ENCODE peak calls at places on chromosomes 12 and 14, in five cellular contexts. One of them, this sample, is unnamed. For H3K27me3, the result is how much of the 10 kb centered on the place peaks cover.

GRCh38 chr12:123050331-123050809 is 69.9 kb downstream of the ARL6IP4 start:
- DNase-seq in mammary epithelial cell: peak
- DNase-seq in CD8-positive, alpha-beta T cell: no peak
- DNase-seq in MM.1S: no peak
- DNase-seq in heart right ventricle: no peak
- DNase-seq in this sample: no peak

GRCh38 chr14:98622208-98623051 is 649.6 kb downstream of the BCL11B start:
- DNase-seq in mammary epithelial cell: peak
- DNase-seq in CD8-positive, alpha-beta T cell: no peak
- DNase-seq in MM.1S: no peak
- DNase-seq in heart right ventricle: no peak
- DNase-seq in this sample: no peak

GRCh38 chr14:56244138-56244789 is 126.1 kb downstream of the PELI2 start:
- DNase-seq in mammary epithelial cell: no peak
- DNase-seq in CD8-positive, alpha-beta T cell: no peak
- DNase-seq in MM.1S: no peak
- DNase-seq in heart right ventricle: no peak
- DNase-seq in this sample: no peak

GRCh38 chr14:35740215-35740614 is 68.9 kb downstream of the RALGAPA1 start:
- DNase-seq in mammary epithelial cell: no peak
- DNase-seq in CD8-positive, alpha-beta T cell: no peak
- DNase-seq in MM.1S: no peak
- DNase-seq in heart right ventricle: no peak
- DNase-seq in this sample: no peak

GRCh38 chr12:76259660-76260389 is 88.4 kb downstream of the BBS10 start:
- DNase-seq in mammary epithelial cell: peak
- DNase-seq in CD8-positive, alpha-beta T cell: no peak
- DNase-seq in MM.1S: no peak
- DNase-seq in heart right ventricle: no peak
- DNase-seq in this sample: no peak

GRCh38 chr12:116517431-116518045 is 41.6 kb upstream of the MAP1LC3B2 start:
- DNase-seq in mammary epithelial cell: peak
- DNase-seq in CD8-positive, alpha-beta T cell: no peak
- DNase-seq in MM.1S: no peak
- DNase-seq in heart right ventricle: no peak
- DNase-seq in this sample: no peak

GRCh38 chr14:89493877-89494634 is 77.0 kb upstream of the FOXN3 start:
- DNase-seq in mammary epithelial cell: no peak
- DNase-seq in CD8-positive, alpha-beta T cell: no peak
- DNase-seq in MM.1S: no peak
- DNase-seq in heart right ventricle: no peak
- DNase-seq in this sample: no peak

GRCh38 chr14:100535287-100536131 is 51.7 kb downstream of the BEGAIN start:
- DNase-seq in mammary epithelial cell: no peak
- DNase-seq in CD8-positive, alpha-beta T cell: peak
- DNase-seq in MM.1S: no peak
- DNase-seq in heart right ventricle: peak
- DNase-seq in this sample: peak

GRCh38 chr12:59499774-59500173 is 96.1 kb upstream of the SLC16A7 start:
- DNase-seq in mammary epithelial cell: no peak
- DNase-seq in CD8-positive, alpha-beta T cell: no peak
- DNase-seq in MM.1S: peak
- DNase-seq in heart right ventricle: no peak
- DNase-seq in this sample: no peak

GRCh38 chr12:67280572-67280971 is 11.4 kb downstream of the CAND1 start:
- DNase-seq in mammary epithelial cell: no peak
- DNase-seq in CD8-positive, alpha-beta T cell: no peak
- DNase-seq in MM.1S: no peak
- DNase-seq in heart right ventricle: no peak
- DNase-seq in this sample: no peak

GRCh38 chr12:11941601-11942360 is 129.0 kb upstream of the BCL2L14 start:
- DNase-seq in mammary epithelial cell: peak
- DNase-seq in CD8-positive, alpha-beta T cell: no peak
- DNase-seq in MM.1S: no peak
- DNase-seq in heart right ventricle: no peak
- DNase-seq in this sample: no peak

GRCh38 chr12:105076913-105077312 is 7.3 kb downstream of the ALDH1L2 start:
- DNase-seq in mammary epithelial cell: no peak
- DNase-seq in CD8-positive, alpha-beta T cell: no peak
- DNase-seq in MM.1S: no peak
- DNase-seq in heart right ventricle: no peak
- DNase-seq in this sample: no peak
- H3K27ac ChIP-seq in mammary epithelial cell: no peak
- H3K27ac ChIP-seq in CD8-positive, alpha-beta T cell: no peak
- H3K27ac ChIP-seq in MM.1S: no peak
- H3K27ac ChIP-seq in heart right ventricle: no peak
- H3K27ac ChIP-seq in this sample: no peak

DNA sequence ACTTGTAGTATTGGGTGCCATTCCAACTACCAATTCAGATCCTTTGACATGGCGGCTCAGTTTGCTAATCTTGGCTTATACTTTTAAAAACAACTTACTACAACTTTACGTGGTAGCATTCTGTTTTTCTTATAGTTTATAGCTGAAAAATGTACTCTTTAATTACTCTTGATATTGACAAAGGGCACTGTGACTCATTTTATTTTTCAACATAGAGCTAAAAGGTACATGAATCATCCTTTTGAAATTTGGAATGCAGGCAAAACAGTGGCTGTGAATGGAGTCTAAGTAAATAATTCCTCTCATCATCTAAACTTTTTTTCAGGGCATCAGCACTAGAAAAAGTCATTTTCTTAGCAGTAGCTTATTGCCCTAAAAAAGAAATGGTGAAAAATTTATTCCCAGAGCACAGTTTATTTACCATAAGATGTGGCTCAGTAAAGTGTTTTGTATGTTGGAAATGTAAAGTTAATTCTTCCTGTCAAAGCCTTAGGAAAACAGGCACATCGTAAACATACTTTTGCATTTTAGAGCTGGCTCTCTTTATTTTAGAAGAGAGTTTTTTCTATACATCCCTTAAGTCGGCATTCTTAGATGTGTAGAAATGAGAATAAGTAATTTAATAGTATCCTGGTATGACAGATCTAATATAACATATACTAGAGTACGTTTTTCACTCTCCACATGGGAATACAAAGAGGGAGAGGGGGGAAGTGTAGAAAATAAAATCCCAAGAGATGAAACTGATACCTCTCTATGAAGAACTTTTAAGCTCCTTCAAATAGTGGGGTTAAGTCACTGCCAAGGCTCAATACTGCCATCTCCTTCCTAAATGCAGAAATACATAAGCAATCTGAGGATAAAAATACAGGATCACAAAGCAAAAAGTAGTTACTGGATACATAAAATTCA is 55.2 kb downstream of the SLC25A21 start:
- DNase-seq in mammary epithelial cell: peak
- DNase-seq in CD8-positive, alpha-beta T cell: no peak
- DNase-seq in MM.1S: no peak
- DNase-seq in heart right ventricle: no peak
- DNase-seq in this sample: no peak
- TF ChIP-seq CTCF in mammary epithelial cell: peak
- TF ChIP-seq CTCF in CD8-positive, alpha-beta T cell: no peak
- TF ChIP-seq CTCF in MM.1S: peak
- TF ChIP-seq CTCF in heart right ventricle: no peak
- TF ChIP-seq CTCF in this sample: no peak

GRCh38 chr14:58149196-58149595 is 2.8 kb downstream of the ARMH4 start:
- DNase-seq in mammary epithelial cell: no peak
- DNase-seq in CD8-positive, alpha-beta T cell: no peak
- DNase-seq in MM.1S: no peak
- DNase-seq in heart right ventricle: no peak
- DNase-seq in this sample: no peak

GRCh38 chr14:58150243-58150805 is 1.7 kb downstream of the ARMH4 start:
- DNase-seq in mammary epithelial cell: no peak
- DNase-seq in CD8-positive, alpha-beta T cell: no peak
- DNase-seq in MM.1S: no peak
- DNase-seq in heart right ventricle: no peak
- DNase-seq in this sample: no peak

GRCh38 chr14:58151264-58151700 is 731 bp downstream of the ARMH4 start:
- DNase-seq in mammary epithelial cell: no peak
- DNase-seq in CD8-positive, alpha-beta T cell: no peak
- DNase-seq in MM.1S: no peak
- DNase-seq in heart right ventricle: no peak
- DNase-seq in this sample: peak

GRCh38 chr14:58151701-58152568 is at the start of gene ARMH4:
- DNase-seq in mammary epithelial cell: peak
- DNase-seq in CD8-positive, alpha-beta T cell: peak
- DNase-seq in MM.1S: peak
- DNase-seq in heart right ventricle: peak
- DNase-seq in this sample: peak

GRCh38 chr14:58152569-58152857 is 500 bp upstream of the ARMH4 start:
- DNase-seq in mammary epithelial cell: no peak
- DNase-seq in CD8-positive, alpha-beta T cell: no peak
- DNase-seq in MM.1S: no peak
- DNase-seq in heart right ventricle: no peak
- DNase-seq in this sample: no peak
- H3K27me3 ChIP-seq in mammary epithelial cell: under half
- H3K27me3 ChIP-seq in CD8-positive, alpha-beta T cell: under half
- H3K27me3 ChIP-seq in MM.1S: under half
- H3K27me3 ChIP-seq in heart right ventricle: under half
- H3K27me3 ChIP-seq in this sample: under half

DNA sequence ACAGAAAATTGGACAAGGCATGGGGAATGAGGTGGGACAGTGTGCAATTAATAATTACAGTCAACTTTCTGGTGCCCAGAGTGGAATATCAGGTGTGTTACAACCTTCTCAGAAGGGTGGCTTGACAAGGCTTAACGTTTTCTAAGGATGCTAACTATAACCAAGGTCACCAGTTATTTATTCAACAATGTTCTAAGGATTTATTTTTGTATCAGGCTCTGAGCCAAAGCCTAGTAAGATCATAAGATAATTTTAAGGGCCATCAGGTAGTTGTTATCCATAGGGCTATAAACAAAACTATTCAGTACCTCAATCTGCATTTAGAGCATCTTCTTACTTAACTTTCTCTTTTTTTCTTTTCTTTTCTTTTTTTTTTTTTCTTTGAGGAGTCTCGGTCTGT is 134.0 kb downstream of the TMTC1 start:
- DNase-seq in mammary epithelial cell: no peak
- DNase-seq in CD8-positive, alpha-beta T cell: no peak
- DNase-seq in MM.1S: no peak
- DNase-seq in heart right ventricle: no peak
- DNase-seq in this sample: no peak
- H3K27ac ChIP-seq in mammary epithelial cell: no peak
- H3K27ac ChIP-seq in CD8-positive, alpha-beta T cell: no peak
- H3K27ac ChIP-seq in MM.1S: no peak
- H3K27ac ChIP-seq in heart right ventricle: no peak
- H3K27ac ChIP-seq in this sample: no peak

GRCh38 chr14:28375295-28375694 is 391.3 kb upstream of the FOXG1 start:
- DNase-seq in mammary epithelial cell: peak
- DNase-seq in CD8-positive, alpha-beta T cell: no peak
- DNase-seq in MM.1S: peak
- DNase-seq in heart right ventricle: no peak
- DNase-seq in this sample: peak
- TF ChIP-seq CTCF in mammary epithelial cell: peak
- TF ChIP-seq CTCF in CD8-positive, alpha-beta T cell: no peak
- TF ChIP-seq CTCF in MM.1S: peak
- TF ChIP-seq CTCF in heart right ventricle: no peak
- TF ChIP-seq CTCF in this sample: peak

GRCh38 chr14:104309657-104310369 is 171.4 kb downstream of the KIF26A start:
- DNase-seq in mammary epithelial cell: no peak
- DNase-seq in CD8-positive, alpha-beta T cell: no peak
- DNase-seq in MM.1S: no peak
- DNase-seq in heart right ventricle: no peak
- DNase-seq in this sample: no peak
- H3K27me3 ChIP-seq in mammary epithelial cell: under half
- H3K27me3 ChIP-seq in CD8-positive, alpha-beta T cell: under half
- H3K27me3 ChIP-seq in MM.1S: under half
- H3K27me3 ChIP-seq in heart right ventricle: under half
- H3K27me3 ChIP-seq in this sample: under half

GRCh38 chr12:56522486-56523193 is 1.0 kb downstream of the RBMS2 start:
- DNase-seq in mammary epithelial cell: peak
- DNase-seq in CD8-positive, alpha-beta T cell: no peak
- DNase-seq in MM.1S: no peak
- DNase-seq in heart right ventricle: no peak
- DNase-seq in this sample: no peak
- H3K27ac ChIP-seq in mammary epithelial cell: peak
- H3K27ac ChIP-seq in CD8-positive, alpha-beta T cell: no peak
- H3K27ac ChIP-seq in MM.1S: no peak
- H3K27ac ChIP-seq in heart right ventricle: peak
- H3K27ac ChIP-seq in this sample: no peak